ENCODE peak calls at places on chromosomes 3 and 15, in five cellular contexts. W, R, D, J and B are unnamed samples.

GRCh38 chr3:69772152-69772867 is 33.0 kb downstream of the MITF start:
- DNase-seq in W (no peak), R (no peak), D (no peak), J (no peak), B (no peak)

GRCh38 chr15:45648521-45649200 is 13.8 kb downstream of the SQOR start:
- DNase-seq in W (no peak), R (no peak), D (no peak), J (no peak), B (no peak)

GRCh38 chr3:123089611-123090301 is 22.9 kb downstream of the PDIA5 start:
- DNase-seq in W (no peak), R (peak), D (no peak), J (no peak), B (no peak)

GRCh38 chr3:196016485-196016884 is 65.4 kb downstream of the TFRC start:
- DNase-seq in W (no peak), R (no peak), D (no peak), J (no peak), B (no peak)

GRCh38 chr15:88615303-88616107 is 5.6 kb upstream of the AEN start:
- DNase-seq in W (no peak), R (no peak), D (no peak), J (no peak), B (no peak)

GRCh38 chr3:131163-131889 is 65.2 kb upstream of the CHL1 start:
- DNase-seq in W (no peak), R (no peak), D (no peak), J (no peak), B (no peak)

GRCh38 chr3:50160561-50160983 is 5.4 kb downstream of the SEMA3F start:
- DNase-seq in W (no peak), R (peak), D (no peak), J (no peak), B (peak)

GRCh38 chr15:67861983-67862382 is 22.1 kb upstream of the RNU6-1 start:
- DNase-seq in W (no peak), R (no peak), D (no peak), J (no peak), B (no peak)

GRCh38 chr3:54870423-54870822 is 57.4 kb downstream of the LRTM1 start:
- DNase-seq in W (no peak), R (no peak), D (no peak), J (no peak), B (peak)

GRCh38 chr3:56998081-56998529 is 62.4 kb upstream of the SPATA12 start:
- DNase-seq in W (no peak), R (no peak), D (no peak), J (no peak), B (no peak)